ENCODE peak calls at places on chromosomes 13 and 19, in five cellular contexts. One of them, this sample, is unnamed.

GRCh38 chr13:70792121-70792520 is 683.9 kb upstream of the KLHL1 start:
- DNase-seq in fibroblast of lung: no peak
- DNase-seq in cardiac fibroblast: no peak
- DNase-seq in RWPE1: no peak
- DNase-seq in ovary: no peak
- DNase-seq in this sample: no peak

GRCh38 chr19:58397533-58398037 is 2.1 kb downstream of the RNF225 start:
- DNase-seq in fibroblast of lung: no peak
- DNase-seq in cardiac fibroblast: no peak
- DNase-seq in RWPE1: no peak
- DNase-seq in ovary: no peak
- DNase-seq in this sample: no peak

GRCh38 chr13:110017379-110017778 is 231.0 kb upstream of the IRS2 start:
- DNase-seq in fibroblast of lung: peak
- DNase-seq in cardiac fibroblast: peak
- DNase-seq in RWPE1: peak
- DNase-seq in ovary: no peak
- DNase-seq in this sample: peak

GRCh38 chr13:50676602-50677001 is 166.9 kb downstream of the DLEU7 start:
- DNase-seq in fibroblast of lung: peak
- DNase-seq in cardiac fibroblast: peak
- DNase-seq in RWPE1: no peak
- DNase-seq in ovary: no peak
- DNase-seq in this sample: peak

GRCh38 chr19:6480843-6481415 is 658 bp downstream of the DENND1C start:
- DNase-seq in fibroblast of lung: no peak
- DNase-seq in cardiac fibroblast: no peak
- DNase-seq in RWPE1: no peak
- DNase-seq in ovary: no peak
- DNase-seq in this sample: no peak

GRCh38 chr19:12969292-12969988 is at the start of gene DAND5:
- DNase-seq in fibroblast of lung: no peak
- DNase-seq in cardiac fibroblast: no peak
- DNase-seq in RWPE1: no peak
- DNase-seq in ovary: no peak
- DNase-seq in this sample: no peak

GRCh38 chr13:111469450-111469849 is 149.0 kb downstream of the TEX29 start:
- DNase-seq in fibroblast of lung: no peak
- DNase-seq in cardiac fibroblast: no peak
- DNase-seq in RWPE1: no peak
- DNase-seq in ovary: no peak
- DNase-seq in this sample: no peak

GRCh38 chr13:76620036-76620435 is 266.2 kb downstream of the KCTD12 start:
- DNase-seq in fibroblast of lung: peak
- DNase-seq in cardiac fibroblast: peak
- DNase-seq in RWPE1: no peak
- DNase-seq in ovary: no peak
- DNase-seq in this sample: peak

GRCh38 chr19:30085394-30085793 is 143.4 kb downstream of the URI1 start:
- DNase-seq in fibroblast of lung: peak
- DNase-seq in cardiac fibroblast: no peak
- DNase-seq in RWPE1: no peak
- DNase-seq in ovary: peak
- DNase-seq in this sample: no peak

GRCh38 chr13:75558130-75558840 is 8.7 kb downstream of the UCHL3 start:
- DNase-seq in fibroblast of lung: no peak
- DNase-seq in cardiac fibroblast: no peak
- DNase-seq in RWPE1: no peak
- DNase-seq in ovary: no peak
- DNase-seq in this sample: no peak

GRCh38 chr13:83794627-83795026 is 87.6 kb downstream of the SLITRK1 start:
- DNase-seq in fibroblast of lung: no peak
- DNase-seq in cardiac fibroblast: no peak
- DNase-seq in RWPE1: no peak
- DNase-seq in ovary: no peak
- DNase-seq in this sample: no peak

DNA sequence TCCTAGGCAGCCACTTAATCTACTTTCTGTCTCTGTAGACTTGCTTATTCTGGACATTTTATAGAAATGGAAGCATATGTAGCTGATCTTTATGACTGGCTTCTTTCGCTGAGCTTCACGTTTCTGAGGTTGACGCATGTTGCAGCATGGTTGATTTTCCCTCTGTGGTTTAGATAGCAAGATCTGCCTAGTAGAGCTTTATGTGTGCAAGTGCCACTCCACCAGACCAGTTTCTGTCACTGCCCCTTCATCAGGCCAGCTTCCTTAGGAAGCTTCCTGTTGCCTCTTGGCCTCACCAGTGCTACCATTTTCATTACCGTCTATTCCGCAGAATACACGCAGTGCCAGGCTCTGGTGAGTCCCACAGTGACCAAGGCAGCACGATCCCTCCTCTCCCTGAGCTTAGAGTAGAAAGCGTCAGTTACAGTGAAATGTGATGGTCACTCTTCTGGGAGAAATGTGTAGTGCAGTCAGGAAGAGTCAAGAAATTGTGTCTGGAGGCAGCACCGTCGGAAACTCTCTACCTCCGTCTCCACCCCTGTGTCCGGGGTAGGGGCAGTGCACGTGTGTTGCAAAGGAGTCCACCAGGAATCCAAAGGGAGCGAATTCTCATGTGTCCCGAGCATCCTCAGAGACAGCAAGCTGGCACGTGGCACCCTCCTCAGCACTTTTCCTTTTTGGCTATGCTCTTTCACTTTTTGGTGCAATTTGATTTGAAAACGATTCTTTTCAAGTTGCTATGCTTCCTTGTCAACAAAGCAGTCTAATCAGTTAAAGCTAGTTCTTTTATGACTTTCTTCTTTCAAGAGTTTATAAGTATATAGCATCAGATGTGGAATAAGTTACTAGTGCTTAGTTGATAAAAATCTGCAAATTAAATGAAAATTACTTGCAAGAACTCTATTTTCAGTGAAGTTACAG is 45.4 kb upstream of the GPR183 start:
- DNase-seq in fibroblast of lung: no peak
- DNase-seq in cardiac fibroblast: no peak
- DNase-seq in RWPE1: no peak
- DNase-seq in ovary: no peak
- DNase-seq in this sample: no peak
- TF ChIP-seq CTCF in fibroblast of lung: no peak
- TF ChIP-seq CTCF in cardiac fibroblast: no peak
- TF ChIP-seq CTCF in RWPE1: no peak
- TF ChIP-seq CTCF in ovary: no peak
- TF ChIP-seq CTCF in this sample: peak

DNA sequence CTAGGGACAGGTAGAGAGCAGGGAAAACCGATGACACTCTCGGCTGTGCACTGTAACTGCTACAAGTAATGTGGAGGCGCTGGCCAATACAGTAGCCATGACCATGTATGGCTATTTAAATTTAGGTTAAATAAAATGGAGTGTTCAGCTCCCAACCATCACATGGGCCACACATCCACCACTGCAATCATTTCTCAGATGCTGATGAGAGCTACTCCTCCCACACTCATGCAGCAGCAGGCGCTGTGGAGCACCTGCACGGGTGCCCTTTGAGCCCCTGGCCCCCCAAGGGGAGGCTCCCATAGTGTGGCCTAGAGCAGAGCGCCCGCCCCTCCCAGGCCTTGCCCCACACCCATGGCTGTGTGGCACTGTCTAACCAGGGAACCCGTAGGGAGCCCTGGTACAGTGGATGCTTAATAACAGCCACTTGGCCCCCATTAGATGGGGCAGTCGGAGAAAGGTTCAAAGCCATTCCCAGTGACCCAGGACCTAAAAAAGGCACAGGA is 6.0 kb downstream of the ACP4 start:
- DNase-seq in fibroblast of lung: no peak
- DNase-seq in cardiac fibroblast: no peak
- DNase-seq in RWPE1: no peak
- DNase-seq in ovary: no peak
- DNase-seq in this sample: no peak
- TF ChIP-seq CTCF in fibroblast of lung: no peak
- TF ChIP-seq CTCF in cardiac fibroblast: no peak
- TF ChIP-seq CTCF in RWPE1: no peak
- TF ChIP-seq CTCF in ovary: no peak
- TF ChIP-seq CTCF in this sample: no peak

DNA sequence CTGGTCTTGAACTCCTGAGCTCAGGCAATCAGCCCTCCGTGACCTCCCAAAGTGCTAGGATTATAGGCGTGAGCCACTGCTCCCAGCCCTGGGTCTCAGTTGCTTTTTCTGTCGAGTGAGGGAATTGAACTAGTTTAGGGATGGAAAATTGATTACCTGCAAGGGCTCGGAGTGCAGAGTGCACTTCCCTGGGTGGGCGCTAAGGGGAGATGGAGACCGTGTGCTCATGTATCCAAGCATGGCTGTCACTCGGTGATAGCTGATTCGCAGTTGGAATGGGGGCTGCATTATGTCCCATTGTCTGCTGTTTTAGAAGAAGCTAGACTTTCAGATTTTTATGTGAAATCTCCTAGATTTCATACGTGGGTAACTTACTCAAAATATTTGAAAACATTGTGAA is 139.9 kb upstream of the RFC3 start:
- DNase-seq in fibroblast of lung: no peak
- DNase-seq in cardiac fibroblast: no peak
- DNase-seq in RWPE1: no peak
- DNase-seq in ovary: no peak
- DNase-seq in this sample: no peak
- TF ChIP-seq CTCF in fibroblast of lung: no peak
- TF ChIP-seq CTCF in cardiac fibroblast: no peak
- TF ChIP-seq CTCF in RWPE1: no peak
- TF ChIP-seq CTCF in ovary: no peak
- TF ChIP-seq CTCF in this sample: no peak

DNA sequence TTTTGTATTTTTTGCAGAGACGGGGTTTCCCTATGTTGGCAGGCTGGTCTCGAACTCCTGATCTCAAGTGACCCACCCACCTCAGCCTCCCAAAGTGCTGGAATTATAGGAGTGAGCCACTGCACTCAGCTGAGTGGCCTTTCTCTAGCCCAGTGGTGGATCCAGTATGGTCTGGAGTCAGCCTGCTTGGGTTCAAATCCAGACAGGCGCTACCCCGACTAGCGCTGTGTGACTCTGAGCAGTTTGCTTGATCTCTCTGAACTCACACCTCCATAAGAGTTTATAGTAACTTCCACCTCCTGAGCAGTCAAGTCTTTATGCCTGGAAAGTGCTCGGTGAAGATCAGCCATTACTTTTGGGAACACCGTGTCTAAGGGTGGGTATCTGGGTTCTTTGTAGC is 10.4 kb downstream of the S1PR2 start:
- DNase-seq in fibroblast of lung: no peak
- DNase-seq in cardiac fibroblast: no peak
- DNase-seq in RWPE1: no peak
- DNase-seq in ovary: no peak
- DNase-seq in this sample: no peak
- TF ChIP-seq CTCF in fibroblast of lung: no peak
- TF ChIP-seq CTCF in cardiac fibroblast: no peak
- TF ChIP-seq CTCF in RWPE1: no peak
- TF ChIP-seq CTCF in ovary: no peak
- TF ChIP-seq CTCF in this sample: no peak

GRCh38 chr13:24631922-24632321 is 48.3 kb upstream of the ATP12A start:
- DNase-seq in fibroblast of lung: peak
- DNase-seq in cardiac fibroblast: no peak
- DNase-seq in RWPE1: no peak
- DNase-seq in ovary: no peak
- DNase-seq in this sample: no peak

GRCh38 chr13:24629320-24629719 is 50.9 kb upstream of the ATP12A start:
- DNase-seq in fibroblast of lung: peak
- DNase-seq in cardiac fibroblast: no peak
- DNase-seq in RWPE1: no peak
- DNase-seq in ovary: no peak
- DNase-seq in this sample: no peak

GRCh38 chr13:24627864-24628418 is 52.3 kb upstream of the ATP12A start:
- DNase-seq in fibroblast of lung: no peak
- DNase-seq in cardiac fibroblast: no peak
- DNase-seq in RWPE1: no peak
- DNase-seq in ovary: no peak
- DNase-seq in this sample: no peak

GRCh38 chr13:24630851-24631341 is 49.3 kb upstream of the ATP12A start:
- DNase-seq in fibroblast of lung: peak
- DNase-seq in cardiac fibroblast: peak
- DNase-seq in RWPE1: peak
- DNase-seq in ovary: no peak
- DNase-seq in this sample: peak

DNA sequence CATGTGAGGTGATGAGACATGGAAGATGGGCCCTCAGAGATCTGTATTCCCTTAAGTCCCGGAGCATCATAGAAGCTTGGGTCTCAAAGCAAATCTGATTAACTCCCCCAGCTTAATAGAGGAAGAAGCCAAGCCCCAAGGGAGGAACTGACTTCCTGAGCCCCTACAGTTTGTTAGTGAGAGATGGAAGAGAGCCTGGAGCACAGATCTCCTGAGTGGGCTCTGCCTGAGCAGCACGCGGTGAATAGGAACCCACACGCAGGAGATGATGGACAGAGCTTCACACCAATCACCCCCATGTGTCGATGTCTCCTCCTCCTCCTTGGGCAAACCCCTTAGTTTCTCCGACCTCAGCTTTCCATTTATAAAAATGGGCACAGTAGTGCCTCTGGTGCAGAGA is 50.1 kb upstream of the ATP12A start:
- DNase-seq in fibroblast of lung: no peak
- DNase-seq in cardiac fibroblast: no peak
- DNase-seq in RWPE1: no peak
- DNase-seq in ovary: no peak
- DNase-seq in this sample: no peak
- TF ChIP-seq CTCF in fibroblast of lung: no peak
- TF ChIP-seq CTCF in cardiac fibroblast: no peak
- TF ChIP-seq CTCF in RWPE1: no peak
- TF ChIP-seq CTCF in ovary: no peak
- TF ChIP-seq CTCF in this sample: no peak

DNA sequence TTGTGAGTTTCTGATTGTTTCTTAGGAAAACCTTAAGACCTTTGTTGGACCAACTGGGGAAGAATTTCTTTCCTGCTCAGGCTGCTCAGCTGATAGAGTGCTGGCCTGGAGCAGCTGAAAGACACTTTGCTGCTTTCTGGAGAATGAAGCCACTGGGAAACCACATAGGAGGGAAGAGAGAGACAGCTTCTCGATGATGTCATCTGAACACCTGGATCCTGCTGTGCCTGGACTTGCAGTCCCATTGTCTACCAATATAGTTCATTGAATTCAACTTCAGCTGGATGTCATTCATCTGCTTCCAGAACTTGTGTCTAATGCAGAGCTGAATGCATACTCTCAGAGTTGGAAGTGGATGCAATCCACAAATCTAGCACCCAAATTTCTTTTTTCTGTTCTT is 34.3 kb upstream of the TSHZ3 start:
- DNase-seq in fibroblast of lung: no peak
- DNase-seq in cardiac fibroblast: peak
- DNase-seq in RWPE1: peak
- DNase-seq in ovary: no peak
- DNase-seq in this sample: no peak
- TF ChIP-seq CTCF in fibroblast of lung: no peak
- TF ChIP-seq CTCF in cardiac fibroblast: no peak
- TF ChIP-seq CTCF in RWPE1: no peak
- TF ChIP-seq CTCF in ovary: no peak
- TF ChIP-seq CTCF in this sample: no peak